ENCODE peak calls at places on chromosome 10, in nine cellular contexts. U is pancreas; V is Panc1; R is cardiac muscle cell; Y is kidney; J is neural progenitor cell; E is colonic mucosa; H is CD8-positive, alpha-beta memory T cell; M is mammary epithelial cell. K is an unnamed sample.

GRCh38 chr10:92822964-92823363 is 25.4 kb upstream of the EXOC6 start:
- DNase-seq in E (no peak), Y (no peak), J (no peak), V (no peak), U (no peak), M (no peak), H (no peak), R (peak; percentile 49), K (no peak)

GRCh38 chr10:7788640-7789335 is 811 bp downstream of the ATP5F1C start:
- DNase-seq in R (peak; percentile 49), M (peak; percentile 39), E (peak; percentile 49), Y (no peak), U (peak; percentile 50), H (no peak), V (no peak), J (peak; percentile 52), K (no peak)

GRCh38 chr10:35000936-35001335 is 89.2 kb downstream of the CUL2 start:
- DNase-seq in J (no peak), E (no peak), M (no peak), H (no peak), R (peak; percentile 57), U (no peak), Y (no peak), V (no peak), K (no peak)

GRCh38 chr10:26481914-26482550 is 43.9 kb downstream of the APBB1IP start:
- DNase-seq in V (no peak), U (no peak), J (no peak), R (no peak), E (no peak), M (no peak), Y (no peak), H (peak; percentile 81), K (no peak)

GRCh38 chr10:79051766-79052165 is 17.0 kb upstream of the ZMIZ1 start:
- DNase-seq in H (no peak), U (peak; percentile 12), M (no peak), R (no peak), J (no peak), Y (peak; percentile 64), V (no peak), E (peak; percentile 19), K (no peak)

GRCh38 chr10:121244791-121245190 is 353.5 kb downstream of the FGFR2 start:
- DNase-seq in R (no peak), M (no peak), U (no peak), V (no peak), H (no peak), J (no peak), E (no peak), Y (no peak), K (no peak)

GRCh38 chr10:33052476-33052875 is 94.4 kb upstream of the ITGB1 start:
- DNase-seq in R (no peak), Y (no peak), E (no peak), H (no peak), V (no peak), U (no peak), M (no peak), J (no peak), K (no peak)

GRCh38 chr10:69088801-69089501 is 1.0 kb downstream of the SRGN start:
- DNase-seq in R (peak; percentile 80), H (peak; percentile 74), E (no peak), M (no peak), U (no peak), V (no peak), J (no peak), Y (no peak), K (no peak)

GRCh38 chr10:13371879-13372470 is 23.9 kb upstream of the SEPHS1 start:
- DNase-seq in Y (no peak), E (peak; percentile 79), R (peak; percentile 90), M (peak; percentile 73), H (peak; percentile 68), V (peak; percentile 55), U (peak; percentile 65), J (peak; percentile 89), K (peak; percentile 64)

GRCh38 chr10:124091646-124092269 is 1.6 kb downstream of the CHST15 start:
- DNase-seq in E (no peak), J (peak; percentile 62), R (peak; percentile 52), H (no peak), Y (peak; percentile 86), U (no peak), M (peak; percentile 41), V (no peak), K (peak; percentile 66)

GRCh38 chr10:132493756-132494290 is 43.8 kb upstream of the INPP5A start:
- DNase-seq in J (no peak), E (no peak), Y (no peak), H (no peak), V (no peak), U (no peak), M (no peak), R (no peak), K (peak; percentile 63)

GRCh38 chr10:133038276-133038823 is 49.4 kb upstream of the ADGRA1 start:
- DNase-seq in E (no peak), Y (peak; percentile 65), H (no peak), U (no peak), M (no peak), J (no peak), R (no peak), V (no peak), K (no peak)

GRCh38 chr10:74118794-74119193 is 31.8 kb downstream of the AP3M1 start:
- DNase-seq in R (no peak), J (no peak), Y (no peak), U (no peak), M (peak; percentile 34), V (no peak), E (peak; percentile 22), H (no peak), K (no peak)

GRCh38 chr10:74114041-74114448 is 36.6 kb downstream of the AP3M1 start:
- DNase-seq in H (no peak), Y (no peak), J (no peak), E (no peak), V (no peak), M (no peak), R (no peak), U (no peak), K (no peak)

GRCh38 chr10:74121368-74121767 is 29.3 kb downstream of the AP3M1 start:
- DNase-seq in E (no peak), H (no peak), V (no peak), Y (no peak), R (no peak), M (no peak), U (no peak), J (no peak), K (no peak)

GRCh38 chr10:74113546-74113945 is 37.1 kb downstream of the AP3M1 start:
- DNase-seq in J (no peak), Y (no peak), R (peak; percentile 38), H (no peak), U (no peak), E (no peak), M (peak; percentile 19), V (no peak), K (no peak)

GRCh38 chr10:74117738-74118137 is 32.9 kb downstream of the AP3M1 start:
- DNase-seq in Y (no peak), R (no peak), E (no peak), J (no peak), V (no peak), H (no peak), M (no peak), U (no peak), K (no peak)
- H3K4me1 ChIP-seq in Y (peaks cover 3% of the 10 kb centered on the region), R (no peaks in the 10 kb centered on the region), E (no peaks in the 10 kb centered on the region), J (no peaks in the 10 kb centered on the region), V (no peaks in the 10 kb centered on the region), H (no peaks in the 10 kb centered on the region), M (peaks cover 28% of the 10 kb centered on the region), U (no peaks in the 10 kb centered on the region), K (no peaks in the 10 kb centered on the region)

GRCh38 chr10:59872892-59873463 is 33.4 kb downstream of the CCDC6 start:
- DNase-seq in E (peak; percentile 67), M (peak; percentile 80), V (no peak), Y (no peak), U (peak; percentile 42), J (no peak), R (peak; percentile 94), H (no peak), K (peak; percentile 55)

GRCh38 chr10:59876695-59877094 is 29.7 kb downstream of the CCDC6 start:
- DNase-seq in U (no peak), E (no peak), Y (no peak), J (no peak), H (no peak), V (no peak), M (peak; percentile 33), R (no peak), K (no peak)

GRCh38 chr10:59877191-59877671 is 29.1 kb downstream of the CCDC6 start:
- DNase-seq in R (peak; percentile 28), U (no peak), V (no peak), E (peak; percentile 15), M (no peak), Y (no peak), J (no peak), H (no peak), K (no peak)

GRCh38 chr10:59870152-59870551 is 36.2 kb downstream of the CCDC6 start:
- DNase-seq in M (no peak), E (no peak), Y (no peak), R (no peak), U (no peak), H (no peak), J (no peak), V (no peak), K (no peak)

GRCh38 chr10:59873924-59874323 is 32.4 kb downstream of the CCDC6 start:
- DNase-seq in J (no peak), Y (no peak), V (no peak), E (no peak), U (no peak), H (no peak), R (no peak), M (peak; percentile 28), K (no peak)
- H3K4me1 ChIP-seq in J (peaks cover 5% of the 10 kb centered on the region), Y (peaks cover 6% of the 10 kb centered on the region), V (no peaks in the 10 kb centered on the region), E (no peaks in the 10 kb centered on the region), U (peaks cover 12% of the 10 kb centered on the region), H (peaks cover 31% of the 10 kb centered on the region), R (peaks cover 24% of the 10 kb centered on the region), M (peaks cover 32% of the 10 kb centered on the region), K (peaks cover 23% of the 10 kb centered on the region)

GRCh38 chr10:4708123-4708759 is 117.8 kb upstream of the AKR1E2 start:
- DNase-seq in V (no peak), Y (no peak), M (no peak), R (no peak), J (peak; percentile 50), E (no peak), H (no peak), U (no peak), K (no peak)

GRCh38 chr10:4710858-4711257 is 115.1 kb upstream of the AKR1E2 start:
- DNase-seq in U (no peak), H (no peak), Y (no peak), E (no peak), M (no peak), V (no peak), R (no peak), J (no peak), K (no peak)
- H3K4me1 ChIP-seq in U (no peaks in the 10 kb centered on the region), H (no peaks in the 10 kb centered on the region), Y (no peaks in the 10 kb centered on the region), E (no peaks in the 10 kb centered on the region), M (no peaks in the 10 kb centered on the region), V (no peaks in the 10 kb centered on the region), R (no peaks in the 10 kb centered on the region), J (no peaks in the 10 kb centered on the region), K (no peaks in the 10 kb centered on the region)

DNA sequence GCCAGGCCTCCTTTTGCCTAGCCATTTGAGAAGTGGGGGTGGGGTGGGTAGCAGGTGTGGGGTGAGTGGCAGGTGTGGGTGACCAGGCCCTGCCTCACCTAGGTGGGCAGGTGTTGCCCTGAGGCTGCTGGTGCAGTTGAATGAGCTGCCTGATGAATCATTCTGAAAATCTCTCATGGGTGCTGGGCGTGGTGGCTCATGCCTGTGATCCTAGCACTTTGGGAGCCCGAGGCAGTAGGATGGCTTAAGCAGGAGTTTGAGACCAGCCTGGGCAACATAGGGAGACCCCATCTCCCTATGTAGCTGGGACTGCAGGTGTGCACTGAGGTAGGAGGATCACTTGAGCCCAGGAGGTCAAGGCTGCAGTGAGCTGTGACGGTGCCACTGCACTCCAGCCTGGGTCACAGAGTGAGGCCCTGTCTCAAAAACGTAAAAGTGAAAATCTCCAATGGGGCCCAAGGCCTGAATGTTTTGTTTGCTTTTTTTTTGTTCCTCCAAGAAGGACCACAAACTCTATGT is 17.7 kb downstream of the TSPAN14 start:
- DNase-seq in E (no peak), H (no peak), R (no peak), Y (peak; percentile 89), V (no peak), J (no peak), U (no peak), M (peak; percentile 98), K (no peak)
- H3K4me1 ChIP-seq in E (peaks cover 4% of the 10 kb centered on the region), H (peaks cover 88% of the 10 kb centered on the region), R (peaks cover 31% of the 10 kb centered on the region), Y (peaks cover 47% of the 10 kb centered on the region), V (peaks cover 13% of the 10 kb centered on the region), J (peaks cover 44% of the 10 kb centered on the region), U (peaks cover 12% of the 10 kb centered on the region), M (peaks cover 70% of the 10 kb centered on the region), K (peaks cover 45% of the 10 kb centered on the region)

K was measured in left lung.